ENCODE peak calls at places on chromosomes 4 and X, in nine cellular contexts. One of them, this sample, is unnamed.

GRCh38 chrX:126063984-126064383 is 102.1 kb downstream of the DCAF12L2 start:
- DNase-seq in NCI-H1436: no peak
- DNase-seq in fibroblast of the conjunctiva: no peak
- DNase-seq in WTC11: no peak
- DNase-seq in GM12878: no peak
- DNase-seq in NCI-H1417: no peak
- DNase-seq in T-cell: no peak
- DNase-seq in Right ventricle myocardium superior: no peak
- DNase-seq in activated CD8-positive, alpha-beta memory T cell treated with anti-CD3 and anti-CD28 coated beads for 4 hours: no peak
- DNase-seq in this sample: no peak

GRCh38 chr4:83757121-83757621 is 221.3 kb downstream of the GPAT3 start:
- DNase-seq in WTC11: no peak
- DNase-seq in Right ventricle myocardium superior: no peak
- DNase-seq in T-cell: no peak
- DNase-seq in GM12878: no peak
- DNase-seq in activated CD8-positive, alpha-beta memory T cell treated with anti-CD3 and anti-CD28 coated beads for 4 hours: no peak
- DNase-seq in fibroblast of the conjunctiva: no peak
- DNase-seq in NCI-H1436: no peak
- DNase-seq in NCI-H1417: no peak
- DNase-seq in this sample: peak; percentile 25

GRCh38 chrX:48575642-48576041 is 1.4 kb downstream of the RBM3 start:
- DNase-seq in Right ventricle myocardium superior: no peak
- DNase-seq in fibroblast of the conjunctiva: no peak
- DNase-seq in NCI-H1436: no peak
- DNase-seq in T-cell: no peak
- DNase-seq in WTC11: no peak
- DNase-seq in GM12878: no peak
- DNase-seq in activated CD8-positive, alpha-beta memory T cell treated with anti-CD3 and anti-CD28 coated beads for 4 hours: no peak
- DNase-seq in NCI-H1417: no peak
- DNase-seq in this sample: no peak

GRCh38 chrX:6021316-6022091 is 207.2 kb downstream of the NLGN4X start:
- DNase-seq in NCI-H1417: peak; percentile 69
- DNase-seq in activated CD8-positive, alpha-beta memory T cell treated with anti-CD3 and anti-CD28 coated beads for 4 hours: no peak
- DNase-seq in Right ventricle myocardium superior: no peak
- DNase-seq in WTC11: peak; percentile 50
- DNase-seq in GM12878: no peak
- DNase-seq in NCI-H1436: peak; percentile 3
- DNase-seq in T-cell: peak; percentile 6
- DNase-seq in fibroblast of the conjunctiva: peak; percentile 9
- DNase-seq in this sample: peak; percentile 7

GRCh38 chr4:183139058-183139740 is 40.1 kb downstream of the WWC2 start:
- DNase-seq in fibroblast of the conjunctiva: no peak
- DNase-seq in T-cell: no peak
- DNase-seq in Right ventricle myocardium superior: no peak
- DNase-seq in NCI-H1436: no peak
- DNase-seq in WTC11: no peak
- DNase-seq in activated CD8-positive, alpha-beta memory T cell treated with anti-CD3 and anti-CD28 coated beads for 4 hours: no peak
- DNase-seq in GM12878: no peak
- DNase-seq in NCI-H1417: no peak
- DNase-seq in this sample: no peak

GRCh38 chrX:327660-328126 is 9.1 kb upstream of the GTPBP6 start:
- DNase-seq in T-cell: no peak
- DNase-seq in GM12878: no peak
- DNase-seq in NCI-H1417: no peak
- DNase-seq in NCI-H1436: no peak
- DNase-seq in WTC11: no peak
- DNase-seq in activated CD8-positive, alpha-beta memory T cell treated with anti-CD3 and anti-CD28 coated beads for 4 hours: no peak
- DNase-seq in Right ventricle myocardium superior: peak; percentile 24
- DNase-seq in fibroblast of the conjunctiva: no peak
- DNase-seq in this sample: no peak

GRCh38 chrX:35890699-35891098 is 28.8 kb upstream of the CFAP47 start:
- DNase-seq in NCI-H1417: peak; percentile 73
- DNase-seq in activated CD8-positive, alpha-beta memory T cell treated with anti-CD3 and anti-CD28 coated beads for 4 hours: no peak
- DNase-seq in GM12878: no peak
- DNase-seq in NCI-H1436: peak; percentile 1
- DNase-seq in fibroblast of the conjunctiva: peak; percentile 8
- DNase-seq in WTC11: peak; percentile 29
- DNase-seq in Right ventricle myocardium superior: no peak
- DNase-seq in T-cell: no peak
- DNase-seq in this sample: peak; percentile 0

GRCh38 chr4:1842339-1842895 is 13.5 kb downstream of the LETM1 start:
- DNase-seq in T-cell: no peak
- DNase-seq in Right ventricle myocardium superior: no peak
- DNase-seq in NCI-H1417: no peak
- DNase-seq in NCI-H1436: no peak
- DNase-seq in WTC11: peak; percentile 58
- DNase-seq in GM12878: no peak
- DNase-seq in activated CD8-positive, alpha-beta memory T cell treated with anti-CD3 and anti-CD28 coated beads for 4 hours: no peak
- DNase-seq in fibroblast of the conjunctiva: no peak
- DNase-seq in this sample: no peak

GRCh38 chrX:19889582-19890342 is 2.4 kb upstream of the SH3KBP1 start:
- DNase-seq in NCI-H1436: no peak
- DNase-seq in WTC11: peak; percentile 14
- DNase-seq in T-cell: peak; percentile 36
- DNase-seq in activated CD8-positive, alpha-beta memory T cell treated with anti-CD3 and anti-CD28 coated beads for 4 hours: no peak
- DNase-seq in fibroblast of the conjunctiva: peak; percentile 17
- DNase-seq in Right ventricle myocardium superior: no peak
- DNase-seq in GM12878: peak; percentile 84
- DNase-seq in NCI-H1417: no peak
- DNase-seq in this sample: no peak

GRCh38 chrX:25124391-25124790 is 108.6 kb upstream of the ARX start:
- DNase-seq in Right ventricle myocardium superior: no peak
- DNase-seq in fibroblast of the conjunctiva: no peak
- DNase-seq in GM12878: no peak
- DNase-seq in NCI-H1436: no peak
- DNase-seq in NCI-H1417: no peak
- DNase-seq in WTC11: no peak
- DNase-seq in activated CD8-positive, alpha-beta memory T cell treated with anti-CD3 and anti-CD28 coated beads for 4 hours: no peak
- DNase-seq in T-cell: no peak
- DNase-seq in this sample: no peak

GRCh38 chr4:73257995-73258667 is 467 bp downstream of the ANKRD17 start:
- DNase-seq in Right ventricle myocardium superior: no peak
- DNase-seq in activated CD8-positive, alpha-beta memory T cell treated with anti-CD3 and anti-CD28 coated beads for 4 hours: peak; percentile 4
- DNase-seq in T-cell: no peak
- DNase-seq in fibroblast of the conjunctiva: no peak
- DNase-seq in WTC11: no peak
- DNase-seq in NCI-H1436: no peak
- DNase-seq in NCI-H1417: peak; percentile 13
- DNase-seq in GM12878: no peak
- DNase-seq in this sample: no peak

GRCh38 chr4:75530556-75531322 is 16.5 kb downstream of the THAP6 start:
- DNase-seq in GM12878: no peak
- DNase-seq in fibroblast of the conjunctiva: no peak
- DNase-seq in Right ventricle myocardium superior: no peak
- DNase-seq in NCI-H1417: no peak
- DNase-seq in activated CD8-positive, alpha-beta memory T cell treated with anti-CD3 and anti-CD28 coated beads for 4 hours: no peak
- DNase-seq in WTC11: no peak
- DNase-seq in NCI-H1436: no peak
- DNase-seq in T-cell: no peak
- DNase-seq in this sample: no peak

GRCh38 chr4:166087569-166087968 is 214.5 kb downstream of the TLL1 start:
- DNase-seq in NCI-H1417: no peak
- DNase-seq in fibroblast of the conjunctiva: no peak
- DNase-seq in activated CD8-positive, alpha-beta memory T cell treated with anti-CD3 and anti-CD28 coated beads for 4 hours: no peak
- DNase-seq in Right ventricle myocardium superior: no peak
- DNase-seq in NCI-H1436: no peak
- DNase-seq in T-cell: no peak
- DNase-seq in WTC11: no peak
- DNase-seq in GM12878: no peak
- DNase-seq in this sample: no peak

GRCh38 chr4:2924765-2925301 is 38.4 kb downstream of the NOP14 start:
- DNase-seq in T-cell: no peak
- DNase-seq in fibroblast of the conjunctiva: no peak
- DNase-seq in WTC11: no peak
- DNase-seq in activated CD8-positive, alpha-beta memory T cell treated with anti-CD3 and anti-CD28 coated beads for 4 hours: no peak
- DNase-seq in GM12878: no peak
- DNase-seq in NCI-H1417: no peak
- DNase-seq in NCI-H1436: no peak
- DNase-seq in Right ventricle myocardium superior: peak; percentile 23
- DNase-seq in this sample: no peak

GRCh38 chrX:12955882-12956703 is 18.8 kb upstream of the TMSB4X start:
- DNase-seq in NCI-H1417: no peak
- DNase-seq in NCI-H1436: no peak
- DNase-seq in GM12878: peak; percentile 77
- DNase-seq in WTC11: no peak
- DNase-seq in Right ventricle myocardium superior: peak; percentile 77
- DNase-seq in activated CD8-positive, alpha-beta memory T cell treated with anti-CD3 and anti-CD28 coated beads for 4 hours: peak; percentile 57
- DNase-seq in T-cell: peak; percentile 57
- DNase-seq in fibroblast of the conjunctiva: peak; percentile 70
- DNase-seq in this sample: no peak

GRCh38 chrX:38664285-38664684 is 102.9 kb downstream of the TSPAN7 start:
- DNase-seq in fibroblast of the conjunctiva: peak; percentile 33
- DNase-seq in NCI-H1417: no peak
- DNase-seq in NCI-H1436: peak; percentile 1
- DNase-seq in Right ventricle myocardium superior: no peak
- DNase-seq in GM12878: no peak
- DNase-seq in WTC11: no peak
- DNase-seq in T-cell: no peak
- DNase-seq in activated CD8-positive, alpha-beta memory T cell treated with anti-CD3 and anti-CD28 coated beads for 4 hours: no peak
- DNase-seq in this sample: peak; percentile 33

GRCh38 chr4:58688603-58689002 is 1578.4 kb upstream of the IGFBP7 start:
- DNase-seq in NCI-H1417: no peak
- DNase-seq in T-cell: no peak
- DNase-seq in fibroblast of the conjunctiva: no peak
- DNase-seq in Right ventricle myocardium superior: no peak
- DNase-seq in NCI-H1436: peak; percentile 34
- DNase-seq in GM12878: no peak
- DNase-seq in activated CD8-positive, alpha-beta memory T cell treated with anti-CD3 and anti-CD28 coated beads for 4 hours: no peak
- DNase-seq in WTC11: no peak
- DNase-seq in this sample: no peak

GRCh38 chr4:171203425-171203824 is 609.8 kb upstream of the GALNTL6 start:
- DNase-seq in GM12878: no peak
- DNase-seq in fibroblast of the conjunctiva: peak; percentile 5
- DNase-seq in WTC11: no peak
- DNase-seq in NCI-H1436: no peak
- DNase-seq in activated CD8-positive, alpha-beta memory T cell treated with anti-CD3 and anti-CD28 coated beads for 4 hours: no peak
- DNase-seq in Right ventricle myocardium superior: no peak
- DNase-seq in NCI-H1417: no peak
- DNase-seq in T-cell: no peak
- DNase-seq in this sample: peak; percentile 36

GRCh38 chrX:49053223-49054072 is 5.4 kb upstream of the CCDC120 start:
- DNase-seq in activated CD8-positive, alpha-beta memory T cell treated with anti-CD3 and anti-CD28 coated beads for 4 hours: peak; percentile 33
- DNase-seq in fibroblast of the conjunctiva: no peak
- DNase-seq in T-cell: peak; percentile 57
- DNase-seq in NCI-H1417: peak; percentile 19
- DNase-seq in GM12878: no peak
- DNase-seq in NCI-H1436: peak; percentile 71
- DNase-seq in WTC11: peak; percentile 78
- DNase-seq in Right ventricle myocardium superior: peak; percentile 69
- DNase-seq in this sample: no peak

GRCh38 chrX:56746996-56747395 is 18.0 kb downstream of the NBDY start:
- DNase-seq in WTC11: no peak
- DNase-seq in GM12878: no peak
- DNase-seq in fibroblast of the conjunctiva: no peak
- DNase-seq in Right ventricle myocardium superior: no peak
- DNase-seq in NCI-H1417: no peak
- DNase-seq in NCI-H1436: no peak
- DNase-seq in activated CD8-positive, alpha-beta memory T cell treated with anti-CD3 and anti-CD28 coated beads for 4 hours: no peak
- DNase-seq in T-cell: no peak
- DNase-seq in this sample: no peak

GRCh38 chr4:93617596-93617995 is 211.0 kb upstream of the ATOH1 start:
- DNase-seq in activated CD8-positive, alpha-beta memory T cell treated with anti-CD3 and anti-CD28 coated beads for 4 hours: no peak
- DNase-seq in NCI-H1436: no peak
- DNase-seq in GM12878: no peak
- DNase-seq in T-cell: no peak
- DNase-seq in fibroblast of the conjunctiva: no peak
- DNase-seq in WTC11: no peak
- DNase-seq in Right ventricle myocardium superior: no peak
- DNase-seq in NCI-H1417: no peak
- DNase-seq in this sample: no peak

GRCh38 chr4:1651609-1652008 is 32.5 kb downstream of the FAM53A start:
- DNase-seq in GM12878: no peak
- DNase-seq in activated CD8-positive, alpha-beta memory T cell treated with anti-CD3 and anti-CD28 coated beads for 4 hours: no peak
- DNase-seq in T-cell: no peak
- DNase-seq in NCI-H1417: no peak
- DNase-seq in WTC11: no peak
- DNase-seq in NCI-H1436: no peak
- DNase-seq in fibroblast of the conjunctiva: no peak
- DNase-seq in Right ventricle myocardium superior: no peak
- DNase-seq in this sample: no peak

GRCh38 chrX:45824471-45824870 is 623.8 kb upstream of the DIPK2B start:
- DNase-seq in Right ventricle myocardium superior: no peak
- DNase-seq in fibroblast of the conjunctiva: peak; percentile 86
- DNase-seq in WTC11: peak; percentile 31
- DNase-seq in NCI-H1417: no peak
- DNase-seq in NCI-H1436: no peak
- DNase-seq in activated CD8-positive, alpha-beta memory T cell treated with anti-CD3 and anti-CD28 coated beads for 4 hours: no peak
- DNase-seq in T-cell: peak; percentile 9
- DNase-seq in GM12878: no peak
- DNase-seq in this sample: peak; percentile 84

GRCh38 chr4:145130130-145130529 is 32.0 kb downstream of the ABCE1 start:
- DNase-seq in fibroblast of the conjunctiva: no peak
- DNase-seq in activated CD8-positive, alpha-beta memory T cell treated with anti-CD3 and anti-CD28 coated beads for 4 hours: no peak
- DNase-seq in NCI-H1417: no peak
- DNase-seq in NCI-H1436: no peak
- DNase-seq in GM12878: no peak
- DNase-seq in WTC11: no peak
- DNase-seq in Right ventricle myocardium superior: no peak
- DNase-seq in T-cell: no peak
- DNase-seq in this sample: no peak

GRCh38 chr4:8702020-8702495 is 109.5 kb downstream of the CPZ start:
- DNase-seq in WTC11: no peak
- DNase-seq in GM12878: no peak
- DNase-seq in activated CD8-positive, alpha-beta memory T cell treated with anti-CD3 and anti-CD28 coated beads for 4 hours: no peak
- DNase-seq in Right ventricle myocardium superior: no peak
- DNase-seq in NCI-H1436: no peak
- DNase-seq in fibroblast of the conjunctiva: no peak
- DNase-seq in T-cell: no peak
- DNase-seq in NCI-H1417: no peak
- DNase-seq in this sample: no peak

GRCh38 chrX:102154900-102155805 is 624 bp downstream of the BEX5 start:
- DNase-seq in WTC11: no peak
- DNase-seq in activated CD8-positive, alpha-beta memory T cell treated with anti-CD3 and anti-CD28 coated beads for 4 hours: no peak
- DNase-seq in fibroblast of the conjunctiva: no peak
- DNase-seq in T-cell: peak; percentile 37
- DNase-seq in Right ventricle myocardium superior: no peak
- DNase-seq in NCI-H1436: no peak
- DNase-seq in GM12878: no peak
- DNase-seq in NCI-H1417: peak; percentile 30
- DNase-seq in this sample: no peak

GRCh38 chrX:84729809-84730208 is 227.6 kb upstream of the HDX start:
- DNase-seq in GM12878: peak; percentile 5
- DNase-seq in activated CD8-positive, alpha-beta memory T cell treated with anti-CD3 and anti-CD28 coated beads for 4 hours: no peak
- DNase-seq in WTC11: peak; percentile 26
- DNase-seq in Right ventricle myocardium superior: no peak
- DNase-seq in NCI-H1417: peak; percentile 6
- DNase-seq in fibroblast of the conjunctiva: peak; percentile 35
- DNase-seq in T-cell: no peak
- DNase-seq in NCI-H1436: peak; percentile 42
- DNase-seq in this sample: no peak

GRCh38 chr4:113711883-113712662 is 49.5 kb downstream of the CAMK2D start:
- DNase-seq in activated CD8-positive, alpha-beta memory T cell treated with anti-CD3 and anti-CD28 coated beads for 4 hours: no peak
- DNase-seq in WTC11: no peak
- DNase-seq in NCI-H1417: no peak
- DNase-seq in T-cell: no peak
- DNase-seq in NCI-H1436: no peak
- DNase-seq in GM12878: no peak
- DNase-seq in Right ventricle myocardium superior: no peak
- DNase-seq in fibroblast of the conjunctiva: no peak
- DNase-seq in this sample: no peak

GRCh38 chr4:57053508-57053907 is 56.7 kb downstream of the IGFBP7 start:
- DNase-seq in NCI-H1417: no peak
- DNase-seq in WTC11: no peak
- DNase-seq in T-cell: no peak
- DNase-seq in NCI-H1436: no peak
- DNase-seq in activated CD8-positive, alpha-beta memory T cell treated with anti-CD3 and anti-CD28 coated beads for 4 hours: no peak
- DNase-seq in Right ventricle myocardium superior: no peak
- DNase-seq in GM12878: no peak
- DNase-seq in fibroblast of the conjunctiva: no peak
- DNase-seq in this sample: peak; percentile 50

GRCh38 chr4:30833206-30833605 is 113.0 kb downstream of the PCDH7 start:
- DNase-seq in T-cell: no peak
- DNase-seq in activated CD8-positive, alpha-beta memory T cell treated with anti-CD3 and anti-CD28 coated beads for 4 hours: no peak
- DNase-seq in fibroblast of the conjunctiva: no peak
- DNase-seq in NCI-H1417: no peak
- DNase-seq in Right ventricle myocardium superior: no peak
- DNase-seq in WTC11: no peak
- DNase-seq in GM12878: no peak
- DNase-seq in NCI-H1436: no peak
- DNase-seq in this sample: no peak

GRCh38 chr4:74501579-74501978 is 56.6 kb downstream of the AREG start:
- DNase-seq in Right ventricle myocardium superior: no peak
- DNase-seq in NCI-H1417: no peak
- DNase-seq in WTC11: no peak
- DNase-seq in GM12878: no peak
- DNase-seq in fibroblast of the conjunctiva: no peak
- DNase-seq in NCI-H1436: no peak
- DNase-seq in activated CD8-positive, alpha-beta memory T cell treated with anti-CD3 and anti-CD28 coated beads for 4 hours: no peak
- DNase-seq in T-cell: no peak
- DNase-seq in this sample: peak; percentile 56

This sample was measured in stromal cell of bone marrow.